ENCODE peak calls at places on chromosome 20, in seven cellular contexts. R, G, Y, X, I, W and H are unnamed samples.

GRCh38 chr20:50848846-50849673 is 54.2 kb downstream of the BCAS4 start:
- DNase-seq in X (no peak), G (no peak), I (no peak), Y (no peak), R (no peak), W (no peak), H (no peak)

GRCh38 chr20:29325304-29325640 is 1932.2 kb upstream of the DEFB115 start:
- DNase-seq in G (no peak), I (no peak), R (no peak), W (no peak), X (no peak), Y (no peak), H (no peak)

GRCh38 chr20:32631916-32632460 is 41.8 kb downstream of the C20orf203 start:
- DNase-seq in I (no peak), R (no peak), Y (no peak), X (no peak), G (no peak), W (no peak), H (no peak)

GRCh38 chr20:32155017-32155965 is 45.8 kb downstream of the TM9SF4 start:
- DNase-seq in G (peak; percentile 64), I (peak; percentile 95), W (peak; percentile 90), R (peak; percentile 11), Y (peak; percentile 75), X (peak; percentile 66), H (peak; percentile 74)

GRCh38 chr20:34824861-34825529 is 456 bp downstream of the NCOA6 start:
- DNase-seq in R (peak; percentile 68), W (peak; percentile 67), I (peak; percentile 32), Y (peak; percentile 40), G (peak; percentile 78), X (peak; percentile 18), H (peak; percentile 55)

GRCh38 chr20:42020316-42020715 is 402.1 kb upstream of the CHD6 start:
- DNase-seq in Y (no peak), X (no peak), R (no peak), I (no peak), W (no peak), G (no peak), H (no peak)

GRCh38 chr20:6704132-6704861 is 63.2 kb upstream of the BMP2 start:
- DNase-seq in X (no peak), G (no peak), I (no peak), Y (peak; percentile 78), R (no peak), W (no peak), H (peak; percentile 38)

GRCh38 chr20:21125072-21125848 is 622 bp upstream of the KIZ start:
- DNase-seq in Y (peak; percentile 43), R (peak; percentile 55), W (peak; percentile 43), G (peak; percentile 72), X (no peak), I (peak; percentile 48), H (peak; percentile 55)

GRCh38 chr20:41213150-41213820 is 75.9 kb downstream of the PLCG1 start:
- DNase-seq in X (no peak), Y (peak; percentile 53), G (peak; percentile 69), W (no peak), I (no peak), R (no peak), H (peak; percentile 54)

GRCh38 chr20:49424536-49424935 is 57.9 kb downstream of the KCNB1 start:
- DNase-seq in Y (peak; percentile 8), G (peak; percentile 94), I (no peak), X (no peak), R (peak; percentile 9), W (peak; percentile 29), H (no peak)

GRCh38 chr20:7196481-7196880 is 429.0 kb downstream of the BMP2 start:
- DNase-seq in X (no peak), G (no peak), W (no peak), Y (peak; percentile 75), I (no peak), R (no peak), H (no peak)

GRCh38 chr20:62925420-62926228 is 681 bp downstream of the DIDO1 start:
- DNase-seq in G (no peak), X (no peak), W (peak; percentile 41), I (peak; percentile 46), Y (peak; percentile 33), R (peak; percentile 44), H (peak; percentile 21)

GRCh38 chr20:2136275-2136674 is 34.6 kb downstream of the STK35 start:
- DNase-seq in W (no peak), X (no peak), G (no peak), Y (no peak), I (no peak), R (no peak), H (no peak)

GRCh38 chr20:11153819-11154218 is 480.0 kb upstream of the JAG1 start:
- DNase-seq in X (no peak), W (no peak), R (no peak), I (no peak), G (no peak), Y (peak; percentile 66), H (no peak)

GRCh38 chr20:38840053-38840893 is 34.8 kb downstream of the PPP1R16B start:
- DNase-seq in Y (no peak), I (no peak), W (no peak), X (no peak), G (no peak), R (no peak), H (peak; percentile 31)

GRCh38 chr20:46089076-46089337 is 755 bp downstream of the NCOA5 start:
- DNase-seq in R (no peak), X (no peak), I (no peak), Y (peak; percentile 38), G (no peak), W (no peak), H (peak; percentile 74)

GRCh38 chr20:46089338-46090094 is at the start of gene NCOA5:
- DNase-seq in R (peak; percentile 98), G (peak; percentile 97), I (peak; percentile 96), X (peak; percentile 92), W (peak; percentile 97), Y (peak; percentile 99), H (peak; percentile 98)

GRCh38 chr20:46084805-46085792 is 4.7 kb downstream of the NCOA5 start:
- DNase-seq in Y (peak; percentile 21), R (peak; percentile 44), G (peak; percentile 33), W (no peak), I (no peak), X (peak; percentile 40), H (no peak)

GRCh38 chr20:46088409-46089075 is 1.2 kb downstream of the NCOA5 start:
- DNase-seq in Y (peak; percentile 33), X (no peak), I (no peak), G (no peak), R (peak; percentile 26), W (no peak), H (no peak)

DNA sequence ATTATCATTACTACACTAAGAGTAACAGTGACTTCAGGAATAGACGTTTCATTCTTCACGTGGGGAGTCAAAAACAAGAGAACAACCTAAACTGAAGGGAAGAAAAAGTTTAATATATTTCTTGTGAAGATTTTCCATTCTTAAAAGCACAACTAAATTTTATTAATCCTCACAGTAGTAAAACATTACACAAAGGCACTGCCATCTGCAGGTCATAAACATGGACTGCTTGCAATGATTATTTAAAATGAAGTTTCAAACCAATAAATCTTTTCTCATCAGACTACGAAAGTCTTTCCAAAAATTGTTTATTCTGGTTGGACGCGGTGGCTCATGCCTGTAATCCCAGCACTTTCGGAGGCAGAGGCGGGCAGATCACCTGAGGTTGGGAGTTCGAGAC is 2.6 kb downstream of the NCOA5 start:
- DNase-seq in W (no peak), G (no peak), R (peak; percentile 38), I (no peak), X (no peak), Y (peak; percentile 5), H (peak; percentile 36)
- H3K4me3 ChIP-seq in W (peak overlapping the region; percentile 92), G (no peak overlapping the region), R (no peak overlapping the region), I (peak overlapping the region; percentile 5), X (no peak overlapping the region), Y (no peak overlapping the region), H (no peak overlapping the region)

GRCh38 chr20:24739751-24740150 is 209.3 kb upstream of the CST7 start:
- DNase-seq in I (no peak), G (no peak), R (no peak), X (no peak), W (no peak), Y (no peak), H (no peak)

GRCh38 chr20:24738981-24739633 is 210.0 kb upstream of the CST7 start:
- DNase-seq in I (no peak), W (no peak), Y (no peak), R (no peak), X (no peak), G (no peak), H (no peak)

GRCh38 chr20:24737212-24737850 is 211.7 kb upstream of the CST7 start:
- DNase-seq in I (no peak), R (no peak), Y (no peak), X (peak; percentile 2), W (no peak), G (no peak), H (no peak)

GRCh38 chr20:24736844-24737211 is 212.2 kb upstream of the CST7 start:
- DNase-seq in Y (no peak), W (no peak), R (no peak), I (no peak), X (peak; percentile 1), G (no peak), H (no peak)

GRCh38 chr20:24738058-24738775 is 210.9 kb upstream of the CST7 start:
- DNase-seq in W (no peak), R (no peak), G (no peak), X (peak; percentile 3), I (no peak), Y (no peak), H (no peak)
- H3K27me3 ChIP-seq in W (peaks cover 1% of the 10 kb centered on the region), R (no peaks in the 10 kb centered on the region), G (no peaks in the 10 kb centered on the region), X (no peaks in the 10 kb centered on the region), I (no peaks in the 10 kb centered on the region), Y (no peaks in the 10 kb centered on the region), H (no peaks in the 10 kb centered on the region)

DNA sequence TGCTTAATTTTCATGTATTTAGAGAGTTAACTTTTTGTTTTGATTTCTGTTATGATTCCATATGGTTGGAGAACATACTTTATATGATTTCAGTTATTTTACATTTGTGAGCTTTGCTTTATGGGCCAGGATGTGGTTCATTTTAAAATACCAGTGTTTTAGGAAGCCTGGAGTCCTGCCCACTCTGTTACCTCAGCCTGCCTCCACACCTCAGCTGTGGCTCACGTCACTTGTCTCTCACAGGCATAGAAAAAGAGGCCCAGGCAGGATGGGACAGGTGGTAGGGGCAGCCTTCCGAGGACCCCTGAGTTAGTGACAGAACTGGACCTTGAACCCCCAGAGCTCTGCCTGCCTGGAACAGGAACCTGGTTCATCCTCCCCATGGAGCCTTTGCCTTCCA is 16.0 kb downstream of the PSMF1 start:
- DNase-seq in W (no peak), X (no peak), R (no peak), I (no peak), G (no peak), Y (no peak), H (no peak)
- H3K4me3 ChIP-seq in W (no peak overlapping the region), X (no peak overlapping the region), R (no peak overlapping the region), I (no peak overlapping the region), G (no peak overlapping the region), Y (no peak overlapping the region), H (no peak overlapping the region)

GRCh38 chr20:58841539-58842264 is 9.0 kb downstream of the GNAS-AS1 start:
- DNase-seq in W (no peak), R (no peak), I (no peak), G (no peak), Y (no peak), X (no peak), H (no peak)

GRCh38 chr20:58842276-58842675 is 8.4 kb downstream of the GNAS-AS1 start:
- DNase-seq in X (no peak), W (no peak), G (no peak), I (no peak), R (no peak), Y (no peak), H (no peak)

GRCh38 chr20:58840816-58841538 is 9.7 kb downstream of the GNAS-AS1 start:
- DNase-seq in X (no peak), I (no peak), R (no peak), W (no peak), Y (no peak), G (no peak), H (no peak)

GRCh38 chr20:58845706-58846105 is 5.0 kb downstream of the GNAS-AS1 start:
- DNase-seq in W (no peak), R (no peak), Y (no peak), G (no peak), X (no peak), I (no peak), H (no peak)

GRCh38 chr20:58843128-58843556 is 7.6 kb downstream of the GNAS-AS1 start:
- DNase-seq in W (no peak), Y (no peak), X (no peak), I (no peak), G (no peak), R (no peak), H (no peak)
- H3K27me3 ChIP-seq in W (peaks cover 5% of the 10 kb centered on the region), Y (peaks cover 17% of the 10 kb centered on the region), X (no peaks in the 10 kb centered on the region), I (no peaks in the 10 kb centered on the region), G (peaks cover 39% of the 10 kb centered on the region), R (peaks cover 79% of the 10 kb centered on the region), H (peaks cover 57% of the 10 kb centered on the region)